ENCODE peak calls at places on chromosomes 12 and 14, in seven cellular contexts. Z is choroid plexus epithelial cell, V is AG09309, R is AG10803, T is Karpas-422, C is pancreas, J is AG04449. P is an unnamed sample.

GRCh38 chr14:41167040-41167439 is 439.6 kb upstream of the LRFN5 start:
- DNase-seq in V (no peak), T (no peak), C (no peak), R (no peak), Z (no peak), J (no peak), P (no peak)

GRCh38 chr12:11754256-11754655 is 104.8 kb downstream of the ETV6 start:
- DNase-seq in V (no peak), T (no peak), J (no peak), R (no peak), Z (no peak), C (no peak), P (no peak)

GRCh38 chr12:6959376-6960290 is 8.5 kb downstream of the PTPN6 start:
- DNase-seq in J (no peak), T (no peak), C (no peak), R (no peak), V (no peak), Z (no peak), P (peak; percentile 31)

GRCh38 chr14:34461334-34462131 is 507 bp downstream of the SPTSSA start:
- DNase-seq in C (peak; percentile 55), T (peak; percentile 81), Z (peak; percentile 47), V (no peak), R (peak; percentile 26), J (no peak), P (peak; percentile 60)

GRCh38 chr14:60485600-60486251 is at the start of gene C14orf39:
- DNase-seq in R (no peak), C (no peak), J (no peak), T (no peak), V (no peak), Z (peak; percentile 33), P (no peak)

GRCh38 chr12:107375231-107375630 is 281.9 kb upstream of the CRY1 start:
- DNase-seq in C (no peak), R (no peak), Z (no peak), J (no peak), V (no peak), T (no peak), P (no peak)

GRCh38 chr12:65926119-65927004 is 102.1 kb downstream of the HMGA2 start:
- DNase-seq in R (no peak), V (no peak), J (no peak), T (no peak), C (no peak), Z (no peak), P (no peak)

GRCh38 chr14:63438065-63438757 is 105.0 kb downstream of the PPP2R5E start:
- DNase-seq in C (peak; percentile 79), R (peak; percentile 97), J (peak; percentile 84), Z (peak; percentile 99), V (peak; percentile 94), T (peak; percentile 74), P (peak; percentile 40)

GRCh38 chr14:58774531-58774930 is 136.8 kb downstream of the DACT1 start:
- DNase-seq in R (peak; percentile 39), Z (no peak), V (no peak), C (no peak), J (no peak), T (no peak), P (no peak)

GRCh38 chr14:76870146-76870545 is 43.9 kb downstream of the LRRC74A start:
- DNase-seq in J (no peak), C (no peak), V (no peak), Z (no peak), T (peak; percentile 52), R (no peak), P (peak; percentile 36)

GRCh38 chr12:102406033-102406584 is 74.3 kb downstream of the IGF1 start:
- DNase-seq in R (peak; percentile 37), C (peak; percentile 19), Z (peak; percentile 0), J (no peak), T (no peak), V (no peak), P (peak; percentile 59)

GRCh38 chr12:57031228-57031670 is 14.9 kb upstream of the TAC3 start:
- DNase-seq in C (no peak), V (no peak), T (peak; percentile 48), Z (no peak), J (no peak), R (no peak), P (peak; percentile 68)

GRCh38 chr12:57460457-57461325 is 1.1 kb downstream of the GLI1 start:
- DNase-seq in R (no peak), V (no peak), J (no peak), C (no peak), T (peak; percentile 71), Z (no peak), P (no peak)

GRCh38 chr14:73188501-73188903 is 48.8 kb upstream of the PAPLN start:
- DNase-seq in Z (peak; percentile 80), J (peak; percentile 44), T (no peak), R (peak; percentile 67), C (no peak), V (peak; percentile 11), P (no peak)

GRCh38 chr14:52873694-52874093 is 77.2 kb downstream of the FERMT2 start:
- DNase-seq in V (peak; percentile 35), T (no peak), J (no peak), R (peak; percentile 78), Z (peak; percentile 84), C (no peak), P (no peak)

GRCh38 chr14:76580967-76581366 is 180.3 kb upstream of the VASH1 start:
- DNase-seq in T (no peak), V (no peak), J (no peak), Z (no peak), C (no peak), R (no peak), P (no peak)

GRCh38 chr12:99436584-99436983 is 211.0 kb upstream of the GARIN6 start:
- DNase-seq in R (no peak), V (no peak), T (no peak), Z (no peak), C (no peak), J (no peak), P (peak; percentile 82)

GRCh38 chr12:18798445-18799139 is 60.7 kb downstream of the CAPZA3 start:
- DNase-seq in V (peak; percentile 13), Z (peak; percentile 18), J (no peak), R (no peak), C (no peak), T (no peak), P (no peak)

GRCh38 chr12:7667025-7667575 is 1.4 kb upstream of the APOBEC1 start:
- DNase-seq in T (peak; percentile 66), C (no peak), V (no peak), R (peak; percentile 24), J (no peak), Z (peak; percentile 11), P (no peak)

GRCh38 chr14:105508601-105509000 is 17.6 kb downstream of the TEDC1 start:
- DNase-seq in V (no peak), R (no peak), Z (no peak), J (no peak), C (no peak), T (no peak), P (no peak)

GRCh38 chr12:56628671-56629458 is 1.3 kb downstream of the BAZ2A start:
- DNase-seq in R (peak; percentile 75), V (peak; percentile 32), J (no peak), Z (peak; percentile 72), T (peak; percentile 69), C (peak; percentile 55), P (peak; percentile 82)

DNA sequence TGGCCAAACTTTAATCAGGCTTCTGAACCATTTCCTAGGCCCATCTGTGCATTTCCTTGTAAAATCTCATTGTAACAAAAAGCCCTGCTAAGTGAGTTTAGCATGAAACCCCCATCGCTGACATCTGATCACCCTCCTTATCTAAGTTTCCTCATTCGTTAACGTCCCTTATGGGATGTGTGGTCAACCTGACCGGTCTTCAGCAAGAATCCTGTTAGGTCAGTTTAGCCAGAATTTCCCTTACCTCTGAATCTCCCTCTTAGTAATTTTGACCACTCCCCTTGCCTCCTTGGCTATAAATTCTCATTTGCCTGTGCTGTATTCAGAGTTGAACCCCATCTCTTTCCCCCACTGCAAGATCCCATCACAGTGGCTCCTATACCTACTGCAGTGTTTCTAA is 239.3 kb downstream of the RMST start:
- DNase-seq in T (no peak), V (no peak), R (no peak), C (no peak), Z (no peak), J (no peak), P (no peak)
- H3K4me3 ChIP-seq in T (no peak overlapping the region), V (no peak overlapping the region), R (no peak overlapping the region), C (no peak overlapping the region), Z (no peak overlapping the region), J (no peak overlapping the region), P (no peak overlapping the region)

GRCh38 chr12:48810817-48811453 is 7.4 kb upstream of the CACNB3 start:
- DNase-seq in Z (peak; percentile 90), T (no peak), R (peak; percentile 80), J (peak; percentile 78), V (peak; percentile 64), C (no peak), P (no peak)
- H3K4me3 ChIP-seq in Z (no peak overlapping the region), T (no peak overlapping the region), R (no peak overlapping the region), J (no peak overlapping the region), V (no peak overlapping the region), C (no peak overlapping the region), P (no peak overlapping the region)

GRCh38 chr12:108838194-108839010 is 19.0 kb downstream of the SSH1 start:
- DNase-seq in Z (peak; percentile 100), V (peak; percentile 100), J (peak; percentile 100), C (peak; percentile 26), R (peak; percentile 100), T (no peak), P (peak; percentile 96)
- H3K4me3 ChIP-seq in Z (no peak overlapping the region), V (no peak overlapping the region), J (no peak overlapping the region), C (no peak overlapping the region), R (no peak overlapping the region), T (no peak overlapping the region), P (no peak overlapping the region)

GRCh38 chr12:94148841-94149780 is 734 bp downstream of the PLXNC1 start:
- DNase-seq in Z (peak; percentile 60), J (no peak), V (no peak), R (peak; percentile 40), T (peak; percentile 77), C (no peak), P (peak; percentile 85)

GRCh38 chr12:94150483-94151225 is 2.3 kb downstream of the PLXNC1 start:
- DNase-seq in Z (no peak), C (no peak), J (no peak), T (no peak), V (no peak), R (no peak), P (peak; percentile 61)

GRCh38 chr12:94149781-94150482 is 1.6 kb downstream of the PLXNC1 start:
- DNase-seq in V (no peak), C (no peak), J (no peak), Z (peak; percentile 62), R (no peak), T (no peak), P (peak; percentile 56)

GRCh38 chr12:94151577-94151976 is 3.2 kb downstream of the PLXNC1 start:
- DNase-seq in J (no peak), Z (no peak), C (no peak), V (no peak), R (no peak), T (no peak), P (no peak)

DNA sequence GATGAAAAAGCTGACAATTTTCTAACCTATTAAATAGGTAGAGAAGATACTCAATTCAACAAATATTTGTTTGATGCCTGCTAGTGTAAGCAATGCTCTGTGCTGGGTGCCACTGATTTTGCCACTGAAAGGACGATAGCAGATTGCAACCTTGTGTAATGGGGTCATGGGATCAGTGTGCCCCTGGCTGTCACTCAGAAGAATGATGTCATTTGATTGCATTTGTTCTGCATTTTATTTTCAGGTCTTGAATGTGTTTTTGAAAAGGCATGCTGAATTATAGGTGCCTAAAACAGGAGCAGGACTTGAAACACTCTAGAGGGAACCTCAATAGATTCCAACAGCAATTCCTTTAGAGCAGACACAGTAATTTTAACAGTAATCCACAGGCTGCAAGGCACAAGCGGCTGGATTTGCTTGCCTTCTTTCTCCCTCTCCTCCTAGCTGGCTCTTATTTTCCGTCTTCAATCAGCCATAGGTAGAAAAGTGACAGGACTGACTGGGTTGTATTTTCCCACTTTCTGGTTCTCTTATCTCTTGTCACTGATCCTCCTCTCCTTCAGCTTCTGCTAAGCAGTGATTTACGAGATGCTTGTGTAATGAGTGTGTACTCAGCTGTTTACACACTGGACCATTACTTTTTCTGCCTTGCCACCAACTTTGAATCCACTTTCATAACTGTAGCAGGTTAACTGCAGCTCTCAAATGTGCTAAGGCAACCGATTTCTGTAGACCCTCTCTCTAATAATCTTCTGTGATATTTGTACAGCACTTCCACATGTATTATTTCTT is 4.1 kb downstream of the PLXNC1 start:
- DNase-seq in Z (no peak), R (no peak), C (no peak), J (no peak), T (no peak), V (no peak), P (no peak)
- H3K4me3 ChIP-seq in Z (no peak overlapping the region), R (no peak overlapping the region), C (no peak overlapping the region), J (no peak overlapping the region), T (no peak overlapping the region), V (no peak overlapping the region), P (no peak overlapping the region)

P was measured in GM12865.